ENCODE peak calls at places on chromosomes 3 and 15, in nine cellular contexts. One of them, this sample, is unnamed.

GRCh38 chr15:26087395-26087794 is 224.3 kb upstream of the ATP10A start:
- DNase-seq in HCT116: no peak
- DNase-seq in adipocyte: no peak
- DNase-seq in AG04449: peak
- DNase-seq in cardiac muscle cell: no peak
- DNase-seq in CD8-positive, alpha-beta memory T cell: no peak
- DNase-seq in thoracic aorta: no peak
- DNase-seq in uterus: no peak
- DNase-seq in left ventricle myocardium inferior: no peak
- DNase-seq in this sample: no peak

GRCh38 chr15:47582283-47582682 is 135.0 kb upstream of the SEMA6D start:
- DNase-seq in HCT116: no peak
- DNase-seq in adipocyte: no peak
- DNase-seq in AG04449: no peak
- DNase-seq in cardiac muscle cell: no peak
- DNase-seq in CD8-positive, alpha-beta memory T cell: no peak
- DNase-seq in thoracic aorta: no peak
- DNase-seq in uterus: no peak
- DNase-seq in left ventricle myocardium inferior: no peak
- DNase-seq in this sample: no peak

GRCh38 chr3:36480916-36481648 is 100.8 kb downstream of the STAC start:
- DNase-seq in HCT116: no peak
- DNase-seq in adipocyte: peak
- DNase-seq in AG04449: peak
- DNase-seq in cardiac muscle cell: no peak
- DNase-seq in CD8-positive, alpha-beta memory T cell: no peak
- DNase-seq in thoracic aorta: no peak
- DNase-seq in uterus: no peak
- DNase-seq in left ventricle myocardium inferior: no peak
- DNase-seq in this sample: no peak

GRCh38 chr3:37765591-37766219 is 96.0 kb upstream of the CTDSPL start:
- DNase-seq in HCT116: no peak
- DNase-seq in adipocyte: peak
- DNase-seq in AG04449: no peak
- DNase-seq in cardiac muscle cell: peak
- DNase-seq in CD8-positive, alpha-beta memory T cell: no peak
- DNase-seq in thoracic aorta: no peak
- DNase-seq in uterus: peak
- DNase-seq in left ventricle myocardium inferior: peak
- DNase-seq in this sample: peak

GRCh38 chr3:33153782-33154181 is 40.0 kb downstream of the CRTAP start:
- DNase-seq in HCT116: no peak
- DNase-seq in adipocyte: no peak
- DNase-seq in AG04449: no peak
- DNase-seq in cardiac muscle cell: no peak
- DNase-seq in CD8-positive, alpha-beta memory T cell: no peak
- DNase-seq in thoracic aorta: no peak
- DNase-seq in uterus: no peak
- DNase-seq in left ventricle myocardium inferior: no peak
- DNase-seq in this sample: no peak

GRCh38 chr3:17183951-17184550 is 299.3 kb downstream of the PLCL2 start:
- DNase-seq in HCT116: peak
- DNase-seq in adipocyte: peak
- DNase-seq in AG04449: no peak
- DNase-seq in cardiac muscle cell: no peak
- DNase-seq in CD8-positive, alpha-beta memory T cell: no peak
- DNase-seq in thoracic aorta: no peak
- DNase-seq in uterus: no peak
- DNase-seq in left ventricle myocardium inferior: no peak
- DNase-seq in this sample: no peak

GRCh38 chr3:105801397-105801796 is 67.4 kb downstream of the CBLB start:
- DNase-seq in HCT116: no peak
- DNase-seq in adipocyte: no peak
- DNase-seq in AG04449: no peak
- DNase-seq in cardiac muscle cell: no peak
- DNase-seq in CD8-positive, alpha-beta memory T cell: no peak
- DNase-seq in thoracic aorta: no peak
- DNase-seq in uterus: no peak
- DNase-seq in left ventricle myocardium inferior: no peak
- DNase-seq in this sample: no peak

GRCh38 chr3:148330486-148330885 is 367.2 kb upstream of the AGTR1 start:
- DNase-seq in HCT116: no peak
- DNase-seq in adipocyte: no peak
- DNase-seq in AG04449: no peak
- DNase-seq in cardiac muscle cell: peak
- DNase-seq in CD8-positive, alpha-beta memory T cell: no peak
- DNase-seq in thoracic aorta: no peak
- DNase-seq in uterus: no peak
- DNase-seq in left ventricle myocardium inferior: no peak
- DNase-seq in this sample: no peak

GRCh38 chr3:40829876-40830275 is 305.1 kb downstream of the ZNF621 start:
- DNase-seq in HCT116: no peak
- DNase-seq in adipocyte: no peak
- DNase-seq in AG04449: no peak
- DNase-seq in cardiac muscle cell: no peak
- DNase-seq in CD8-positive, alpha-beta memory T cell: no peak
- DNase-seq in thoracic aorta: no peak
- DNase-seq in uterus: no peak
- DNase-seq in left ventricle myocardium inferior: no peak
- DNase-seq in this sample: no peak

GRCh38 chr3:112089956-112090898 is 4.0 kb downstream of the C3orf52 start:
- DNase-seq in HCT116: no peak
- DNase-seq in adipocyte: no peak
- DNase-seq in AG04449: no peak
- DNase-seq in cardiac muscle cell: no peak
- DNase-seq in CD8-positive, alpha-beta memory T cell: no peak
- DNase-seq in thoracic aorta: no peak
- DNase-seq in uterus: no peak
- DNase-seq in left ventricle myocardium inferior: no peak
- DNase-seq in this sample: no peak

GRCh38 chr3:10775259-10775658 is 40.8 kb upstream of the SLC6A11 start:
- DNase-seq in HCT116: no peak
- DNase-seq in adipocyte: no peak
- DNase-seq in AG04449: no peak
- DNase-seq in cardiac muscle cell: no peak
- DNase-seq in CD8-positive, alpha-beta memory T cell: no peak
- DNase-seq in thoracic aorta: no peak
- DNase-seq in uterus: no peak
- DNase-seq in left ventricle myocardium inferior: no peak
- DNase-seq in this sample: no peak

GRCh38 chr15:57436166-57436565 is 59.9 kb downstream of the CGNL1 start:
- DNase-seq in HCT116: no peak
- DNase-seq in adipocyte: no peak
- DNase-seq in AG04449: no peak
- DNase-seq in cardiac muscle cell: no peak
- DNase-seq in CD8-positive, alpha-beta memory T cell: no peak
- DNase-seq in thoracic aorta: no peak
- DNase-seq in uterus: no peak
- DNase-seq in left ventricle myocardium inferior: no peak
- DNase-seq in this sample: no peak

GRCh38 chr3:103167850-103168249 is 733.0 kb downstream of the ZPLD1 start:
- DNase-seq in HCT116: no peak
- DNase-seq in adipocyte: no peak
- DNase-seq in AG04449: no peak
- DNase-seq in cardiac muscle cell: no peak
- DNase-seq in CD8-positive, alpha-beta memory T cell: no peak
- DNase-seq in thoracic aorta: no peak
- DNase-seq in uterus: no peak
- DNase-seq in left ventricle myocardium inferior: no peak
- DNase-seq in this sample: no peak

GRCh38 chr3:187748050-187748481 is 2.8 kb upstream of the BCL6 start:
- DNase-seq in HCT116: peak
- DNase-seq in adipocyte: peak
- DNase-seq in AG04449: no peak
- DNase-seq in cardiac muscle cell: peak
- DNase-seq in CD8-positive, alpha-beta memory T cell: peak
- DNase-seq in thoracic aorta: peak
- DNase-seq in uterus: peak
- DNase-seq in left ventricle myocardium inferior: peak
- DNase-seq in this sample: peak

DNA sequence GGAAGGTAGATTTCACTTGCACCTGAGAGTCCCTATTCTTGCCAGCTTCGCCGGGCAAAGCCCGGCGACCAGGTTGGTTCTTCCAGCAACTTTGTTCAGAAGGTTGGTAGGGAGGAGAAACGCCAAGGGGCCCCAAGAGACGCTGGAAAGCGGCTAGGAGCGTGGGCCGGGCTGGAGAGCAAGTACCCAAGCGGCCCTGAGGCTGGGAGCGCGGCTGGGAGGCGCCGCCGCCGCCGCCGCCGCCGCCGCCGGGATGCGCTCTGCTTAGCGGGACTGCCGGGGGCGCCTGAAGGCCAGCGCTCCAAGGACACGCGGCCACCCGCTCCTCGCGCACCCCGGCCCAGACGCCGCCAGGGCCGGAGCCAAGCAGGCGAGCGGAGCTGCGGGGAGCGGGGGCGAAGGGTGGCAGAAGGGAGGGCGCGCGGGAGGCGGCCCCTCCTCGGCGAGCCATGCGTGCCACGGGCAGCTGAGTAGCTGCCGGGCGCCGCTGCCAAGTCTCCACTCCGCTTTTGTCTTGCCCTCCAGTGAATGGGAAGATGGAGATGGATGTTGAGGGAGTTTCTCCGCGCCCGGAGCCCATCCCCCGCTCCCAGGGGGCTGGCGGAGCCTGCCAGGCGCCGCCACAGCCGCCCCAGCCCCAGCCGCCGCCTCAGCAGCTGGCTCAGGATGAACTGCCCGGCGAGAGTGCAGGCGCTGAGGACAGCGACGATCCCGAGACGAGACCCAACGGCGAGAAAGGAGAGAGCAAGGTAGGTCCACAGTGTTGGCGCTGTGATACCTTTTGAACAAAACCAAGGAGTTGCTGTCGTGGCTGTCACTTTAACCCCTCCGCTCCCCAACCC is 227.3 kb upstream of the AZI2 start:
- DNase-seq in HCT116: no peak
- DNase-seq in adipocyte: peak
- DNase-seq in AG04449: no peak
- DNase-seq in cardiac muscle cell: peak
- DNase-seq in CD8-positive, alpha-beta memory T cell: no peak
- DNase-seq in thoracic aorta: no peak
- DNase-seq in uterus: no peak
- DNase-seq in left ventricle myocardium inferior: peak
- DNase-seq in this sample: peak
- H3K4me3 ChIP-seq in HCT116: no peak
- H3K4me3 ChIP-seq in adipocyte: peak
- H3K4me3 ChIP-seq in AG04449: peak
- H3K4me3 ChIP-seq in cardiac muscle cell: peak
- H3K4me3 ChIP-seq in CD8-positive, alpha-beta memory T cell: no peak
- H3K4me3 ChIP-seq in thoracic aorta: peak
- H3K4me3 ChIP-seq in uterus: peak
- H3K4me3 ChIP-seq in left ventricle myocardium inferior: peak
- H3K4me3 ChIP-seq in this sample: peak

DNA sequence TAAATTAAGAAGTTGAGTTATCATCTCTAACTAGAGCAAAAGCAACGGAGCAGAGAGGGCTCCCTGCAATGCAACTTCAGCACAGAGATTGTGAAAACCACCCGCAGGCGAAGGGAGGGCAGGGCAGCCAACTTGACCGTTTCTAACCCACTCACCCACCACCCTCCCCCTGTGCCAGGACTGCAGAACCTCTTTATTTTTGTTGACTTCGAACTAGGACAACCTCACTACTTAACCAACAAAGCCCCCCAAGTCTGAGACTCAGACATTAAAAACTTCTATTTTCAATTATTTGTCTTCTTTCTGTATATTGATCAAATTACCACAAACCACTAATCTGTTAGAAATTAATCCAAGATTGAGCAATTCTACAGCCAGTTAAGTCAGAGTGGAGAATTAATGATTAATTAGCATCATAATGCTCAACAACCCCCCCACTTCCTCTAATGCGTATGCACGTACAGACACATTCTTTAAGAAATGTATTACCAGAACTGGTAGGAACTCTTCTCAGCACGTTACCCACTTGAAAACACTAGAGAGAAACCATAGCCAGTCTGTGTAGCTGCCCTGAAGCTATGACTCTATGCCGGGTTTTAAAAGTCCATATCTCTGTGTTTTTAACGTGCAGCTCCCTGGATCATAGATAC is 2.0 kb downstream of the MGLL start:
- DNase-seq in HCT116: no peak
- DNase-seq in adipocyte: peak
- DNase-seq in AG04449: no peak
- DNase-seq in cardiac muscle cell: no peak
- DNase-seq in CD8-positive, alpha-beta memory T cell: no peak
- DNase-seq in thoracic aorta: no peak
- DNase-seq in uterus: no peak
- DNase-seq in left ventricle myocardium inferior: no peak
- DNase-seq in this sample: peak
- H3K4me3 ChIP-seq in HCT116: no peak
- H3K4me3 ChIP-seq in adipocyte: peak
- H3K4me3 ChIP-seq in AG04449: peak
- H3K4me3 ChIP-seq in cardiac muscle cell: no peak
- H3K4me3 ChIP-seq in CD8-positive, alpha-beta memory T cell: no peak
- H3K4me3 ChIP-seq in thoracic aorta: peak
- H3K4me3 ChIP-seq in uterus: no peak
- H3K4me3 ChIP-seq in left ventricle myocardium inferior: peak
- H3K4me3 ChIP-seq in this sample: no peak

DNA sequence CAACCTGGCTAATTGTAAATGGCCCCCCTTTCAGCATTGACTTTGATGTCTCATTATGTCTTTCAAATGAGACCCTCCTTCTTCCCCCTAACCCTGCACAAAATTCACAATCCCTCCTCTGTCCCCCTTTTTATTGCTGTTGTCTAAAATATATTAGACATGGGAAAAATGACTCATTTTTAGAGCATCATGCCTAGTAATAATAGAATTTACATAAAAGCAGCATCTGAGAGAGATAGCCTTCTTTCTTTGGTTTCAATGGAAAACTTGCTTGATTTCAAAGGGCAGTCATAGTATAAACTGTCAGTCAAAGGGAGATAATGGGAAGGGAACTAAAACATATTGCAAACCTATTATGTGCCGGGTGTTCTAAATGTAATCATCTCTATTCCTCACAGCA is 34.6 kb upstream of the GREM1 start:
- DNase-seq in HCT116: no peak
- DNase-seq in adipocyte: peak
- DNase-seq in AG04449: no peak
- DNase-seq in cardiac muscle cell: no peak
- DNase-seq in CD8-positive, alpha-beta memory T cell: no peak
- DNase-seq in thoracic aorta: no peak
- DNase-seq in uterus: no peak
- DNase-seq in left ventricle myocardium inferior: no peak
- DNase-seq in this sample: no peak
- H3K4me3 ChIP-seq in HCT116: no peak
- H3K4me3 ChIP-seq in adipocyte: peak
- H3K4me3 ChIP-seq in AG04449: no peak
- H3K4me3 ChIP-seq in cardiac muscle cell: no peak
- H3K4me3 ChIP-seq in CD8-positive, alpha-beta memory T cell: no peak
- H3K4me3 ChIP-seq in thoracic aorta: no peak
- H3K4me3 ChIP-seq in uterus: no peak
- H3K4me3 ChIP-seq in left ventricle myocardium inferior: no peak
- H3K4me3 ChIP-seq in this sample: no peak

DNA sequence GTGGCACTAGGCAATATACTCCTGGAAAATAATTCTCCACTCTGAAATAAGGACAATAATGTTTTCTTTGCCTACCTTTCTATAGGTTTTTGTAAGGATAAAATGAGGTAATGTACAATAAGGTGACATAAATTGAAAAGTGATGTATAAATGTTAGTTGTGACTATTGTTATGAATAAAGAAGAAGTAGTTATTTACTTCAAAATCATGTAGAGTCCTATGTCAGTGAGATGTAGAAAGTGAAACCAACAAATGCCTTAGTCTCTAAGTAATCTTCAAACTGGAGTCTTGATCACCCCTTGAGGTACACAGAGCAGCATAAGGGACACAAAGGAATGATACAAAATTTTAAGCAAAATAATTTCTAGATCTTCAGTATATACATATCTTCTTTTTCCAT is 60.3 kb upstream of the TP63 start:
- DNase-seq in HCT116: no peak
- DNase-seq in adipocyte: peak
- DNase-seq in AG04449: no peak
- DNase-seq in cardiac muscle cell: no peak
- DNase-seq in CD8-positive, alpha-beta memory T cell: no peak
- DNase-seq in thoracic aorta: no peak
- DNase-seq in uterus: no peak
- DNase-seq in left ventricle myocardium inferior: no peak
- DNase-seq in this sample: no peak
- H3K4me3 ChIP-seq in HCT116: no peak
- H3K4me3 ChIP-seq in adipocyte: no peak
- H3K4me3 ChIP-seq in AG04449: no peak
- H3K4me3 ChIP-seq in cardiac muscle cell: no peak
- H3K4me3 ChIP-seq in CD8-positive, alpha-beta memory T cell: no peak
- H3K4me3 ChIP-seq in thoracic aorta: no peak
- H3K4me3 ChIP-seq in uterus: no peak
- H3K4me3 ChIP-seq in left ventricle myocardium inferior: no peak
- H3K4me3 ChIP-seq in this sample: no peak